ENCODE peak calls at places on chromosomes 5 and 9, in ten cellular contexts. G is prostate gland; D is activated CD4-positive, alpha-beta T cell treated with anti-CD3 and anti-CD28 coated beads, Interleukin-2, amount 50 U/mL, for 24 hours; O is omental fat pad; W is NCI-H1092 treated with DMSO at 0.1 percent for 48 hours; B is Right ventricle myocardium superior; M is brain microvascular endothelial cell; H is progenitor cell of endocrine pancreas; U is HCT116; T is posterior cingulate gyrus. L is an unnamed sample.

GRCh38 chr5:112532654-112533314 is 113.7 kb upstream of the EPB41L4A start:
- DNase-seq in H (no peak), B (no peak), U (no peak), O (no peak), G (no peak), M (no peak), D (no peak), T (no peak), W (no peak), L (no peak)

GRCh38 chr5:159135896-159136531 is 36.3 kb upstream of the EBF1 start:
- DNase-seq in D (no peak), T (no peak), U (no peak), M (peak; percentile 72), H (no peak), B (no peak), O (no peak), W (no peak), G (no peak), L (no peak)

GRCh38 chr5:65084774-65085173 is 316.0 kb downstream of the CWC27 start:
- DNase-seq in G (no peak), M (no peak), W (no peak), T (no peak), D (no peak), O (no peak), U (no peak), B (no peak), H (no peak), L (no peak)

GRCh38 chr5:150302301-150303069 is at the start of gene ARSI:
- DNase-seq in T (no peak), H (no peak), O (no peak), B (peak; percentile 66), M (no peak), D (no peak), G (no peak), U (no peak), W (no peak), L (no peak)

GRCh38 chr5:141934099-141934844 is 10.6 kb downstream of the DELE1 start:
- DNase-seq in O (no peak), G (no peak), H (no peak), B (peak; percentile 84), U (no peak), T (no peak), M (no peak), D (no peak), W (peak; percentile 50), L (no peak)

GRCh38 chr5:1054799-1055775 is 46.5 kb downstream of the NKD2 start:
- DNase-seq in W (no peak), M (no peak), O (no peak), G (no peak), H (no peak), B (peak; percentile 47), T (no peak), D (no peak), U (no peak), L (no peak)

GRCh38 chr5:139473105-139473504 is 2.3 kb downstream of the SMIM33 start:
- DNase-seq in T (no peak), G (no peak), U (no peak), D (no peak), O (no peak), H (no peak), B (no peak), M (no peak), W (no peak), L (no peak)

GRCh38 chr5:174186096-174186495 is 140.6 kb downstream of the NSG2 start:
- DNase-seq in M (no peak), G (no peak), H (no peak), B (no peak), O (no peak), W (no peak), U (no peak), D (no peak), T (no peak), L (no peak)

GRCh38 chr5:31976161-31976560 is 198.0 kb downstream of the GOLPH3 start:
- DNase-seq in H (no peak), M (no peak), G (no peak), B (no peak), T (no peak), U (no peak), W (no peak), D (no peak), O (no peak), L (no peak)

GRCh38 chr5:94682799-94683198 is 64.3 kb downstream of the SLF1 start:
- DNase-seq in T (no peak), G (no peak), W (no peak), H (no peak), O (no peak), M (no peak), U (no peak), B (no peak), D (no peak), L (no peak)

GRCh38 chr5:162567644-162568043 is 500.1 kb downstream of the GABRG2 start:
- DNase-seq in M (no peak), U (no peak), W (no peak), D (no peak), T (no peak), G (no peak), O (no peak), H (no peak), B (no peak), L (no peak)

GRCh38 chr9:21661626-21662025 is 140.8 kb upstream of the MTAP start:
- DNase-seq in T (no peak), B (no peak), D (no peak), M (peak; percentile 19), W (no peak), H (no peak), U (no peak), G (no peak), O (no peak), L (no peak)

GRCh38 chr5:154312000-154312399 is 121.5 kb downstream of the GALNT10 start:
- DNase-seq in O (no peak), G (no peak), D (no peak), H (no peak), M (no peak), W (no peak), B (no peak), U (no peak), T (no peak), L (no peak)

GRCh38 chr9:36118201-36118600 is 18.3 kb upstream of the GLIPR2 start:
- DNase-seq in B (no peak), M (no peak), U (no peak), O (no peak), T (no peak), W (no peak), H (no peak), D (no peak), G (no peak), L (no peak)

GRCh38 chr5:152542741-152543140 is 137.7 kb upstream of the NMUR2 start:
- DNase-seq in H (peak; percentile 33), G (no peak), D (no peak), O (no peak), W (no peak), M (peak; percentile 7), B (no peak), T (no peak), U (no peak), L (no peak)

GRCh38 chr9:21056931-21057330 is 20.8 kb downstream of the IFNB1 start:
- DNase-seq in D (no peak), T (no peak), U (no peak), G (no peak), W (no peak), H (no peak), M (peak; percentile 9), B (no peak), O (no peak), L (no peak)

GRCh38 chr5:176570044-176570443 is 20.9 kb downstream of the CDHR2 start:
- DNase-seq in G (no peak), U (no peak), H (no peak), B (no peak), O (no peak), D (no peak), M (no peak), W (no peak), T (no peak), L (no peak)

GRCh38 chr9:71729816-71730526 is 38.3 kb downstream of the CEMIP2 start:
- DNase-seq in T (no peak), O (no peak), W (no peak), G (no peak), D (no peak), B (no peak), H (no peak), U (no peak), M (no peak), L (no peak)

GRCh38 chr9:2502760-2503159 is 118.8 kb upstream of the VLDLR start:
- DNase-seq in B (no peak), G (no peak), O (no peak), D (no peak), T (no peak), W (no peak), M (no peak), H (no peak), U (no peak), L (no peak)

GRCh38 chr9:93027750-93028149 is 30.8 kb upstream of the SUSD3 start:
- DNase-seq in W (no peak), B (no peak), U (no peak), M (no peak), T (no peak), D (no peak), G (no peak), O (no peak), H (no peak), L (no peak)

GRCh38 chr5:10478436-10478835 is 36.8 kb downstream of the ROPN1L start:
- DNase-seq in H (no peak), G (no peak), D (no peak), U (no peak), W (no peak), T (no peak), B (no peak), M (no peak), O (no peak), L (no peak)

GRCh38 chr5:124631874-124632550 is 114.4 kb downstream of the ZNF608 start:
- DNase-seq in B (no peak), H (no peak), G (no peak), U (no peak), M (peak; percentile 42), W (no peak), D (no peak), T (no peak), O (no peak), L (no peak)

GRCh38 chr5:172150514-172151425 is 37.3 kb downstream of the STK10 start:
- DNase-seq in B (peak; percentile 84), G (no peak), T (no peak), U (no peak), H (no peak), M (no peak), O (no peak), W (no peak), D (no peak), L (no peak)

GRCh38 chr9:83477120-83477519 is 61.1 kb downstream of the FRMD3 start:
- DNase-seq in W (no peak), M (no peak), T (no peak), U (no peak), D (no peak), G (no peak), H (no peak), B (no peak), O (no peak), L (no peak)

GRCh38 chr5:116959843-116960242 is 385.2 kb upstream of the SEMA6A start:
- DNase-seq in W (no peak), G (no peak), B (no peak), T (no peak), O (no peak), M (no peak), H (no peak), D (no peak), U (no peak), L (no peak)

GRCh38 chr5:68518286-68518685 is 302.7 kb downstream of the PIK3R1 start:
- DNase-seq in D (no peak), G (no peak), M (no peak), H (no peak), B (no peak), O (no peak), W (no peak), U (no peak), T (no peak), L (no peak)

GRCh38 chr9:137680445-137681358 is 61.9 kb downstream of the EHMT1 start:
- DNase-seq in H (no peak), O (no peak), T (no peak), W (no peak), U (no peak), B (no peak), M (no peak), G (no peak), D (no peak), L (no peak)

GRCh38 chr9:128202648-128203023 is 543 bp upstream of the DNM1 start:
- DNase-seq in T (no peak), U (no peak), M (no peak), H (no peak), B (no peak), O (no peak), G (no peak), W (no peak), D (no peak), L (no peak)

L was measured in Panc1.